ENCODE peak calls at places on chromosomes 13 and 19, in seven cellular contexts. H, X, C, T, A, J and R are unnamed samples. For H3K4me1, the result is how much of the 10 kb centered on the place peaks cover.

GRCh38 chr13:63629591-63629990 is 2213.9 kb upstream of the PCDH20 start:
- DNase-seq in H (no peak), X (no peak), C (no peak), T (no peak), A (no peak), J (no peak), R (no peak)

GRCh38 chr13:102914629-102914935 is 68.8 kb downstream of the ERCC5 start:
- DNase-seq in H (no peak), X (no peak), C (no peak), T (no peak), A (no peak), J (no peak), R (no peak)

GRCh38 chr13:98261165-98261672 is 84.2 kb upstream of the RNF113B start:
- DNase-seq in H (no peak), X (no peak), C (no peak), T (no peak), A (no peak), J (no peak), R (no peak)

GRCh38 chr19:1069009-1069779 is 2.2 kb downstream of the ARHGAP45 start:
- DNase-seq in H (peak), X (peak), C (peak), T (no peak), A (no peak), J (peak), R (no peak)

GRCh38 chr13:23871616-23872220 is 17.5 kb downstream of the MIPEP start:
- DNase-seq in H (no peak), X (no peak), C (no peak), T (peak), A (no peak), J (no peak), R (no peak)

GRCh38 chr19:42175952-42176648 is 41.4 kb downstream of the DEDD2 start:
- DNase-seq in H (no peak), X (peak), C (no peak), T (peak), A (no peak), J (no peak), R (no peak)

GRCh38 chr19:55563261-55563690 is 17.4 kb downstream of the ZNF579 start:
- DNase-seq in H (peak), X (no peak), C (no peak), T (no peak), A (peak), J (no peak), R (peak)

GRCh38 chr13:89695343-89696257 is 1651.9 kb upstream of the MIR17HG start:
- DNase-seq in H (peak), X (peak), C (no peak), T (peak), A (no peak), J (no peak), R (peak)

GRCh38 chr13:34174671-34175145 is 356.8 kb downstream of the RFC3 start:
- DNase-seq in H (no peak), X (no peak), C (no peak), T (peak), A (no peak), J (no peak), R (no peak)

DNA sequence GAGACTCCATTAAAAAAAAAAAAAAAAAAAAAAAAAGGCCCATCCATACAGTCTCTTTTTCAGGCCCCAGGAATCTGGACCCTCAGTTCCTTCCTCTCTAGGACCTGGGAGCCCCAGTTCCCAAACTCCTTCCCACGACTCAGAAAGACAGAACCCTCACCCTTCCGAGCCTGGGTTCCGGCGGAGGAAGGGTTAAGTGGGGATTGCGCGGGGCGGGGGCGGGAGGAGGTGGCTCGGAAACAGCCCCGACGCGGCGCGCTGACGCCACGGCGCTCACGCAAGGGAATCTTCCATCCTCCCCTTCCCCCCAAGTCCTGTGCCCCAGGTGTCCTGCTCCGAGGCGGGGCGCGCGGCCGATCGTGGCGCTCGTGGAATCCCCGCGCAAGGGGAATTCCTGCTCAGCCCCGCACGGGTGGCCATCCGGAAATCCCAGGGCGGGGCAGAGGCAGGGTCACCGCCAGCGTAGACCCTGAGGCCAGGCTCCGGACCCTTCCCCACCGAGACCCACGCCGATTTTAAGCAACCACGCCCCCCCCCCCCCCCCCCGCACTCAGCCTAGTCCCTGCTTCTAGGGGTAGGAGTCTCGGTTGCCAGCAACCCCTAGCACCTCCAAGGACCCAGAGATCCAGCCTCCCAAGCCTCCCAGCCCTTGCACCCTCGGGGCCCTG is 659 bp downstream of the NFKBID start:
- DNase-seq in H (peak), X (peak), C (peak), T (peak), A (peak), J (peak), R (peak)
- TF ChIP-seq POLR2A in H (peak), X (peak), C (no peak), T (no peak), A (peak), J (no peak), R (no peak)

GRCh38 chr19:12886943-12887747 is at the start of gene KLF1:
- DNase-seq in H (no peak), X (no peak), C (no peak), T (no peak), A (no peak), J (no peak), R (no peak)
- H3K4me3 ChIP-seq in H (no peak), X (no peak), C (no peak), T (no peak), A (no peak), J (peak), R (no peak)

GRCh38 chr19:16361926-16362325 is 37.3 kb downstream of the KLF2 start:
- DNase-seq in H (no peak), X (no peak), C (no peak), T (no peak), A (no peak), J (no peak), R (no peak)
- H3K4me1 ChIP-seq in H (under half), X (under half), C (under half), T (under half), A (under half), J (under half), R (under half)

GRCh38 chr13:74329978-74330377 is 195.8 kb upstream of the KLF12 start:
- DNase-seq in H (no peak), X (no peak), C (no peak), T (no peak), A (no peak), J (no peak), R (no peak)
- TF ChIP-seq POLR2A in H (no peak), X (no peak), C (no peak), T (no peak), A (no peak), J (no peak), R (no peak)